ENCODE peak calls at places on chromosome 20, in ten cellular contexts. B is stimulated activated CD4-positive, alpha-beta T cell treated with anti-CD3 and anti-CD28 coated beads, Interleukin-2, amount 100 ng/mL, for 48 hours; L is A172; P is ecto neural progenitor cell; X is AG09309; C is NCI-H2081; D is NCI-H1092 treated with DMSO at 0.1 percent for 48 hours; R is activated effector memory CD4-positive, alpha-beta T cell treated with anti-CD3 and anti-CD28 coated beads, Interleukin-2, amount 50 U/mL, for 16 hours; Y is putamen; K is activated CD4-positive, alpha-beta T cell treated with anti-CD3 and anti-CD28 coated beads for 36 hours. E is an unnamed sample.

GRCh38 chr20:41174373-41174772 is 37.0 kb downstream of the PLCG1 start:
- DNase-seq in B (no peak), L (no peak), P (no peak), X (no peak), C (no peak), D (no peak), R (peak), Y (no peak), K (no peak), E (no peak)

GRCh38 chr20:1718604-1719384 is 61.2 kb upstream of the SIRPG start:
- DNase-seq in B (no peak), L (peak), P (no peak), X (peak), C (no peak), D (no peak), R (no peak), Y (no peak), K (no peak), E (no peak)

GRCh38 chr20:62676976-62677375 is 31.7 kb upstream of the NTSR1 start:
- DNase-seq in B (no peak), L (no peak), P (no peak), X (no peak), C (no peak), D (no peak), R (no peak), Y (no peak), K (no peak), E (no peak)

GRCh38 chr20:4896971-4897497 is 104.3 kb downstream of the SLC23A2 start:
- DNase-seq in B (no peak), L (peak), P (peak), X (no peak), C (peak), D (no peak), R (no peak), Y (no peak), K (peak), E (peak)

GRCh38 chr20:59356662-59357061 is 56.3 kb downstream of the EDN3 start:
- DNase-seq in B (no peak), L (no peak), P (no peak), X (no peak), C (no peak), D (no peak), R (no peak), Y (no peak), K (no peak), E (no peak)

GRCh38 chr20:10611357-10611756 is 62.4 kb downstream of the JAG1 start:
- DNase-seq in B (no peak), L (peak), P (peak), X (no peak), C (no peak), D (no peak), R (no peak), Y (no peak), K (peak), E (no peak)

GRCh38 chr20:51095755-51096509 is 73.0 kb upstream of the KCNG1 start:
- DNase-seq in B (no peak), L (no peak), P (no peak), X (no peak), C (peak), D (peak), R (no peak), Y (peak), K (no peak), E (no peak)

GRCh38 chr20:48932375-48932941 is 10.9 kb downstream of the ARFGEF2 start:
- DNase-seq in B (no peak), L (peak), P (no peak), X (no peak), C (no peak), D (no peak), R (no peak), Y (no peak), K (no peak), E (no peak)

GRCh38 chr20:9200620-9201019 is 131.7 kb downstream of the PLCB4 start:
- DNase-seq in B (no peak), L (peak), P (no peak), X (peak), C (no peak), D (no peak), R (no peak), Y (no peak), K (no peak), E (no peak)

GRCh38 chr20:42391807-42392206 is 773.6 kb upstream of the CHD6 start:
- DNase-seq in B (no peak), L (no peak), P (no peak), X (no peak), C (no peak), D (no peak), R (no peak), Y (no peak), K (no peak), E (no peak)

GRCh38 chr20:8213831-8214587 is 81.9 kb downstream of the PLCB1 start:
- DNase-seq in B (no peak), L (no peak), P (no peak), X (no peak), C (no peak), D (no peak), R (no peak), Y (no peak), K (peak), E (no peak)

GRCh38 chr20:8254911-8255582 is 123.0 kb downstream of the PLCB1 start:
- DNase-seq in B (no peak), L (no peak), P (no peak), X (no peak), C (no peak), D (no peak), R (no peak), Y (no peak), K (no peak), E (no peak)

GRCh38 chr20:64051532-64052325 is 2.3 kb upstream of the SOX18 start:
- DNase-seq in B (no peak), L (no peak), P (no peak), X (no peak), C (no peak), D (no peak), R (no peak), Y (no peak), K (no peak), E (no peak)

GRCh38 chr20:62405108-62405980 is 1.7 kb downstream of the CABLES2 start:
- DNase-seq in B (no peak), L (no peak), P (peak), X (no peak), C (no peak), D (no peak), R (no peak), Y (no peak), K (no peak), E (no peak)

GRCh38 chr20:45621593-45621992 is 7.9 kb upstream of the WFDC10A start:
- DNase-seq in B (no peak), L (no peak), P (no peak), X (no peak), C (no peak), D (no peak), R (no peak), Y (no peak), K (no peak), E (no peak)

GRCh38 chr20:24147479-24147878 is 158.9 kb upstream of the GGTLC1 start:
- DNase-seq in B (no peak), L (no peak), P (peak), X (no peak), C (no peak), D (no peak), R (no peak), Y (no peak), K (no peak), E (no peak)

GRCh38 chr20:57437672-57438330 is 46.6 kb downstream of the RBM38 start:
- DNase-seq in B (no peak), L (no peak), P (no peak), X (no peak), C (no peak), D (no peak), R (no peak), Y (no peak), K (no peak), E (no peak)

GRCh38 chr20:50110141-50111047 is 2.6 kb downstream of the UBE2V1 start:
- DNase-seq in B (peak), L (no peak), P (no peak), X (no peak), C (no peak), D (no peak), R (peak), Y (no peak), K (peak), E (no peak)

GRCh38 chr20:16498526-16499140 is 74.6 kb downstream of the KIF16B start:
- DNase-seq in B (no peak), L (no peak), P (no peak), X (no peak), C (no peak), D (no peak), R (no peak), Y (no peak), K (no peak), E (no peak)

GRCh38 chr20:17594443-17594842 is 24.6 kb downstream of the DSTN start:
- DNase-seq in B (no peak), L (no peak), P (no peak), X (no peak), C (no peak), D (no peak), R (no peak), Y (no peak), K (no peak), E (no peak)

GRCh38 chr20:32823737-32824588 is 4.2 kb downstream of the MAPRE1 start:
- DNase-seq in B (no peak), L (no peak), P (no peak), X (no peak), C (no peak), D (no peak), R (no peak), Y (no peak), K (no peak), E (no peak)

GRCh38 chr20:16514145-16514544 is 59.1 kb downstream of the KIF16B start:
- DNase-seq in B (no peak), L (no peak), P (no peak), X (no peak), C (no peak), D (no peak), R (no peak), Y (peak), K (no peak), E (no peak)

GRCh38 chr20:60057866-60058807 is 99.9 kb downstream of the CDH26 start:
- DNase-seq in B (peak), L (no peak), P (peak), X (no peak), C (no peak), D (peak), R (peak), Y (peak), K (peak), E (peak)

GRCh38 chr20:63085087-63085861 is 78.5 kb upstream of the BHLHE23 start:
- DNase-seq in B (no peak), L (no peak), P (no peak), X (no peak), C (no peak), D (no peak), R (peak), Y (no peak), K (peak), E (no peak)

GRCh38 chr20:3980260-3981131 is 34.9 kb downstream of the RNF24 start:
- DNase-seq in B (no peak), L (peak), P (no peak), X (peak), C (no peak), D (no peak), R (peak), Y (no peak), K (peak), E (no peak)

GRCh38 chr20:45052698-45053440 is 48.1 kb downstream of the KCNS1 start:
- DNase-seq in B (no peak), L (peak), P (no peak), X (peak), C (no peak), D (no peak), R (no peak), Y (no peak), K (no peak), E (no peak)

GRCh38 chr20:61803903-61804804 is 261.5 kb downstream of the TAF4 start:
- DNase-seq in B (no peak), L (peak), P (no peak), X (peak), C (no peak), D (no peak), R (no peak), Y (no peak), K (peak), E (no peak)

GRCh38 chr20:33869283-33869682 is 58.1 kb downstream of the CHMP4B start:
- DNase-seq in B (no peak), L (no peak), P (no peak), X (no peak), C (no peak), D (no peak), R (no peak), Y (no peak), K (no peak), E (no peak)

E was measured in NT2/D1.